ENCODE peak calls at places on chromosomes 4 and X, in seven cellular contexts. N, P, M, G, T, K and X are unnamed samples.

GRCh38 chrX:10395643-10396042 is 224.7 kb downstream of the MID1 start:
- DNase-seq in G (no peak), N (no peak), T (peak), K (no peak), P (no peak), M (no peak), X (no peak)

GRCh38 chrX:118569676-118570075 is 74.1 kb downstream of the DOCK11 start:
- DNase-seq in G (no peak), K (no peak), M (no peak), N (no peak), T (no peak), P (no peak), X (no peak)

GRCh38 chr4:31692407-31692940 is 972.3 kb downstream of the PCDH7 start:
- DNase-seq in G (no peak), T (no peak), M (no peak), N (peak), P (no peak), K (no peak), X (no peak)

GRCh38 chr4:9904976-9905587 is 116.2 kb downstream of the SLC2A9 start:
- DNase-seq in T (no peak), M (no peak), G (no peak), N (peak), K (no peak), P (no peak), X (peak)

GRCh38 chrX:64204252-64204651 is 1.3 kb downstream of the AMER1 start:
- DNase-seq in M (no peak), T (no peak), P (no peak), G (no peak), N (no peak), K (peak), X (no peak)

GRCh38 chrX:31397119-31397518 is 325.3 kb upstream of the FTHL17 start:
- DNase-seq in N (peak), P (no peak), T (no peak), M (no peak), G (no peak), K (peak), X (peak)

GRCh38 chrX:53239474-53239873 is 14.5 kb upstream of the KDM5C start:
- DNase-seq in M (no peak), T (no peak), P (no peak), K (peak), N (peak), G (no peak), X (no peak)

GRCh38 chr4:24067781-24068193 is 177.9 kb upstream of the PPARGC1A start:
- DNase-seq in K (peak), M (no peak), T (no peak), N (peak), G (no peak), P (peak), X (peak)

GRCh38 chr4:186449954-186450353 is 105.4 kb downstream of the MTNR1A start:
- DNase-seq in P (no peak), N (no peak), T (no peak), G (no peak), M (no peak), K (no peak), X (no peak)

GRCh38 chrX:80765226-80765625 is 44.5 kb downstream of the BRWD3 start:
- DNase-seq in G (no peak), K (peak), M (no peak), T (no peak), P (peak), N (peak), X (peak)

GRCh38 chrX:18422325-18422724 is 3.1 kb upstream of the CDKL5 start:
- DNase-seq in N (peak), T (no peak), P (peak), M (no peak), G (no peak), K (peak), X (peak)

GRCh38 chrX:70264784-70265183 is 3.4 kb upstream of the ARR3 start:
- DNase-seq in K (no peak), T (no peak), M (no peak), P (no peak), N (no peak), G (no peak), X (no peak)

GRCh38 chr4:146255874-146256273 is 41.5 kb downstream of the REELD1 start:
- DNase-seq in T (no peak), K (peak), N (peak), M (no peak), G (no peak), P (peak), X (peak)

GRCh38 chr4:41359069-41359769 is 102.5 kb downstream of the UCHL1 start:
- DNase-seq in N (no peak), P (no peak), M (no peak), T (no peak), G (peak), K (no peak), X (peak)

GRCh38 chr4:163048447-163048846 is 118.2 kb downstream of the NAF1 start:
- DNase-seq in T (peak), G (no peak), K (peak), M (no peak), N (peak), P (no peak), X (peak)

GRCh38 chrX:132749406-132749805 is 209.0 kb downstream of the HS6ST2 start:
- DNase-seq in G (no peak), P (no peak), K (no peak), T (no peak), N (no peak), M (no peak), X (no peak)